ENCODE peak calls at places on chromosomes 1 and 21, in nine cellular contexts. W, C, L, A, R, M, Z, E and F are unnamed samples.

GRCh38 chr1:27536767-27537166 is 46.8 kb upstream of the WASF2 start:
- DNase-seq in E (no peak), A (no peak), R (no peak), W (no peak), Z (no peak), M (peak; percentile 59), C (no peak), L (no peak), F (peak; percentile 56)

GRCh38 chr1:38052750-38053415 is 6.3 kb upstream of the POU3F1 start:
- DNase-seq in Z (peak; percentile 52), L (no peak), R (peak; percentile 49), W (no peak), C (no peak), A (no peak), M (peak; percentile 75), E (peak; percentile 28), F (peak; percentile 25)

GRCh38 chr1:109821221-109821669 is 57.5 kb upstream of the EPS8L3 start:
- DNase-seq in A (no peak), C (no peak), Z (peak; percentile 12), M (no peak), R (no peak), E (no peak), W (peak; percentile 59), L (peak; percentile 43), F (no peak)

GRCh38 chr1:168686666-168687065 is 42.3 kb downstream of the DPT start:
- DNase-seq in E (no peak), A (no peak), R (no peak), W (peak; percentile 64), C (no peak), M (no peak), Z (no peak), L (no peak), F (no peak)

GRCh38 chr1:204207136-204207616 is 6.6 kb downstream of the GOLT1A start:
- DNase-seq in A (peak; percentile 60), W (peak; percentile 87), E (peak; percentile 23), L (peak; percentile 28), M (peak; percentile 93), Z (peak; percentile 84), R (peak; percentile 65), C (peak; percentile 51), F (peak; percentile 55)

GRCh38 chr1:201693887-201694614 is 134.9 kb upstream of the IPO9 start:
- DNase-seq in Z (no peak), W (no peak), C (no peak), M (peak; percentile 58), R (no peak), A (no peak), E (no peak), L (no peak), F (no peak)

GRCh38 chr1:26666855-26667254 is 29.0 kb upstream of the ARID1A start:
- DNase-seq in Z (no peak), E (no peak), L (no peak), M (no peak), C (no peak), A (no peak), R (no peak), W (no peak), F (no peak)

GRCh38 chr1:175174273-175174672 is 18.3 kb downstream of the KIAA0040 start:
- DNase-seq in M (no peak), A (no peak), R (no peak), W (no peak), L (no peak), Z (no peak), C (no peak), E (no peak), F (no peak)

GRCh38 chr1:10676987-10677386 is 119.5 kb downstream of the CASZ1 start:
- DNase-seq in M (no peak), E (no peak), R (no peak), L (no peak), Z (no peak), A (no peak), C (no peak), W (no peak), F (no peak)

GRCh38 chr1:66676616-66677298 is 75.5 kb upstream of the DYNLT5 start:
- DNase-seq in A (no peak), E (no peak), Z (no peak), W (no peak), M (no peak), C (no peak), R (no peak), L (no peak), F (no peak)

GRCh38 chr1:89277725-89278124 is 5.1 kb upstream of the GBP5 start:
- DNase-seq in E (no peak), W (no peak), Z (no peak), A (no peak), M (no peak), L (no peak), C (no peak), R (no peak), F (no peak)

GRCh38 chr1:147700042-147700711 is 29.9 kb upstream of the ACP6 start:
- DNase-seq in C (peak; percentile 25), A (peak; percentile 36), E (peak; percentile 54), Z (peak; percentile 59), R (no peak), W (peak; percentile 79), L (peak; percentile 65), M (peak; percentile 71), F (peak; percentile 56)

GRCh38 chr1:165928075-165928731 is 100.8 kb downstream of the UCK2 start:
- DNase-seq in M (peak; percentile 55), R (no peak), Z (peak; percentile 74), E (peak; percentile 59), L (peak; percentile 71), A (no peak), W (peak; percentile 72), C (no peak), F (peak; percentile 34)

GRCh38 chr1:70405780-70406416 is 5.2 kb upstream of the CTH start:
- DNase-seq in C (no peak), A (no peak), E (no peak), M (no peak), W (no peak), L (no peak), Z (no peak), R (no peak), F (no peak)

GRCh38 chr1:117574206-117574835 is 31.5 kb upstream of the TENT5C start:
- DNase-seq in R (no peak), Z (no peak), E (peak; percentile 87), A (no peak), C (no peak), M (no peak), W (no peak), L (no peak), F (peak; percentile 84)

GRCh38 chr1:20666804-20667203 is 5.6 kb upstream of the DDOST start:
- DNase-seq in C (no peak), R (no peak), A (no peak), E (no peak), Z (no peak), M (no peak), L (no peak), W (no peak), F (no peak)

GRCh38 chr21:42426876-42427480 is 23.3 kb downstream of the UBASH3A start:
- DNase-seq in E (no peak), A (no peak), R (no peak), M (no peak), Z (no peak), C (no peak), L (no peak), W (no peak), F (no peak)

GRCh38 chr1:106910798-106911197 is 145.7 kb upstream of the PRMT6 start:
- DNase-seq in W (no peak), A (no peak), C (no peak), L (no peak), M (no peak), Z (no peak), E (no peak), R (no peak), F (no peak)

GRCh38 chr1:232339077-232339476 is 290.9 kb downstream of the SIPA1L2 start:
- DNase-seq in M (no peak), E (no peak), W (no peak), A (no peak), L (no peak), R (no peak), C (no peak), Z (no peak), F (no peak)

GRCh38 chr1:25120286-25120685 is 112.0 kb downstream of the SYF2 start:
- DNase-seq in C (no peak), E (no peak), Z (no peak), R (no peak), A (no peak), L (peak; percentile 62), M (no peak), W (no peak), F (no peak)

GRCh38 chr1:2067393-2067792 is 17.2 kb downstream of the PRKCZ start:
- DNase-seq in W (no peak), Z (no peak), E (no peak), R (no peak), A (no peak), C (no peak), L (no peak), M (no peak), F (no peak)

GRCh38 chr1:85579619-85580018 is 942 bp upstream of the CCN1 start:
- DNase-seq in M (peak; percentile 45), Z (no peak), W (peak; percentile 33), E (no peak), A (no peak), L (no peak), C (no peak), R (no peak), F (no peak)

GRCh38 chr1:161844696-161845095 is 78.6 kb downstream of the ATF6 start:
- DNase-seq in A (no peak), Z (no peak), M (no peak), C (no peak), L (no peak), R (no peak), W (no peak), E (no peak), F (no peak)

GRCh38 chr1:19400875-19401854 is 84.2 kb downstream of the CAPZB start:
- DNase-seq in Z (no peak), M (no peak), C (no peak), R (no peak), A (no peak), E (no peak), W (no peak), L (no peak), F (no peak)

GRCh38 chr1:14777516-14778506 is 179.3 kb downstream of the KAZN start:
- DNase-seq in W (no peak), M (no peak), A (no peak), E (no peak), C (no peak), L (no peak), R (no peak), Z (no peak), F (no peak)

GRCh38 chr1:198102454-198102791 is 54.4 kb upstream of the NEK7 start:
- DNase-seq in Z (no peak), W (no peak), M (no peak), R (no peak), E (no peak), A (no peak), L (peak; percentile 18), C (no peak), F (no peak)

GRCh38 chr1:27098447-27099153 is 56.3 kb downstream of the SLC9A1 start:
- DNase-seq in C (no peak), L (no peak), Z (no peak), R (no peak), E (no peak), A (no peak), W (no peak), M (no peak), F (no peak)

GRCh38 chr21:34915364-34915834 is 133.7 kb downstream of the RUNX1 start:
- DNase-seq in E (no peak), R (no peak), C (no peak), L (no peak), A (no peak), M (no peak), Z (no peak), W (no peak), F (no peak)

GRCh38 chr1:220040028-220040596 is 6.2 kb downstream of the EPRS1 start:
- DNase-seq in L (no peak), Z (no peak), E (no peak), R (no peak), M (no peak), C (no peak), A (no peak), W (no peak), F (no peak)

GRCh38 chr1:86517336-86517735 is 29.5 kb upstream of the CLCA4 start:
- DNase-seq in R (no peak), M (no peak), Z (no peak), L (no peak), E (no peak), C (no peak), W (peak; percentile 63), A (no peak), F (no peak)

GRCh38 chr1:168112673-168113305 is 23.9 kb downstream of the GPR161 start:
- DNase-seq in C (no peak), R (no peak), Z (peak; percentile 43), W (peak; percentile 76), L (peak; percentile 17), M (no peak), A (no peak), E (no peak), F (peak; percentile 39)